ENCODE peak calls at places on chromosomes 6 and 20, in five cellular contexts. One of them, this sample, is unnamed.

GRCh38 chr6:7218586-7218985 is 94.4 kb downstream of the SSR1 start:
- DNase-seq in Jurkat, Clone E6-1: no peak
- DNase-seq in cardiac fibroblast: peak
- DNase-seq in amniotic epithelial cell: peak
- DNase-seq in midbrain: no peak
- DNase-seq in this sample: no peak

GRCh38 chr6:12751694-12752304 is 35.2 kb downstream of the PHACTR1 start:
- DNase-seq in Jurkat, Clone E6-1: peak
- DNase-seq in cardiac fibroblast: peak
- DNase-seq in amniotic epithelial cell: peak
- DNase-seq in midbrain: peak
- DNase-seq in this sample: peak

GRCh38 chr6:101413773-101414172 is 20.3 kb downstream of the GRIK2 start:
- DNase-seq in Jurkat, Clone E6-1: no peak
- DNase-seq in cardiac fibroblast: no peak
- DNase-seq in amniotic epithelial cell: no peak
- DNase-seq in midbrain: no peak
- DNase-seq in this sample: no peak

GRCh38 chr20:60512436-60512835 is 554.2 kb downstream of the CDH26 start:
- DNase-seq in Jurkat, Clone E6-1: no peak
- DNase-seq in cardiac fibroblast: peak
- DNase-seq in amniotic epithelial cell: peak
- DNase-seq in midbrain: peak
- DNase-seq in this sample: no peak

GRCh38 chr6:122406187-122406586 is 6.7 kb downstream of the HSF2 start:
- DNase-seq in Jurkat, Clone E6-1: no peak
- DNase-seq in cardiac fibroblast: no peak
- DNase-seq in amniotic epithelial cell: no peak
- DNase-seq in midbrain: no peak
- DNase-seq in this sample: no peak

GRCh38 chr6:34536251-34536958 is 19.7 kb downstream of the SPDEF start:
- DNase-seq in Jurkat, Clone E6-1: no peak
- DNase-seq in cardiac fibroblast: no peak
- DNase-seq in amniotic epithelial cell: no peak
- DNase-seq in midbrain: peak
- DNase-seq in this sample: no peak

GRCh38 chr20:64106981-64107735 is at the start of gene NPBWR2:
- DNase-seq in Jurkat, Clone E6-1: no peak
- DNase-seq in cardiac fibroblast: no peak
- DNase-seq in amniotic epithelial cell: no peak
- DNase-seq in midbrain: no peak
- DNase-seq in this sample: no peak

GRCh38 chr20:3410464-3410863 is 3.0 kb upstream of the DNAAF9 start:
- DNase-seq in Jurkat, Clone E6-1: no peak
- DNase-seq in cardiac fibroblast: no peak
- DNase-seq in amniotic epithelial cell: no peak
- DNase-seq in midbrain: no peak
- DNase-seq in this sample: no peak

GRCh38 chr6:38755207-38755606 is 40.1 kb downstream of the DNAH8 start:
- DNase-seq in Jurkat, Clone E6-1: no peak
- DNase-seq in cardiac fibroblast: peak
- DNase-seq in amniotic epithelial cell: no peak
- DNase-seq in midbrain: no peak
- DNase-seq in this sample: no peak

GRCh38 chr6:143700684-143701342 is 23.0 kb downstream of the PHACTR2 start:
- DNase-seq in Jurkat, Clone E6-1: no peak
- DNase-seq in cardiac fibroblast: peak
- DNase-seq in amniotic epithelial cell: peak
- DNase-seq in midbrain: no peak
- DNase-seq in this sample: peak

GRCh38 chr20:14446446-14446845 is 109.0 kb upstream of the FLRT3 start:
- DNase-seq in Jurkat, Clone E6-1: no peak
- DNase-seq in cardiac fibroblast: no peak
- DNase-seq in amniotic epithelial cell: no peak
- DNase-seq in midbrain: no peak
- DNase-seq in this sample: no peak

GRCh38 chr6:157224178-157224956 is 99.0 kb downstream of the TMEM242 start:
- DNase-seq in Jurkat, Clone E6-1: no peak
- DNase-seq in cardiac fibroblast: no peak
- DNase-seq in amniotic epithelial cell: no peak
- DNase-seq in midbrain: no peak
- DNase-seq in this sample: no peak